ENCODE peak calls at places on chromosome 18, in four cellular contexts. G is GM10248, R is GM04504, O is fibroblast of the conjunctiva. X is an unnamed sample.

GRCh38 chr18:29651121-29651675 is 1391.3 kb downstream of the DSC3 start:
- DNase-seq in G (no peak), R (peak; percentile 3), O (no peak), X (no peak)

GRCh38 chr18:63016270-63016669 is 300.9 kb downstream of the PHLPP1 start:
- DNase-seq in G (peak; percentile 72), R (peak; percentile 25), O (peak; percentile 51), X (peak; percentile 15)

GRCh38 chr18:59938686-59939085 is 38.9 kb downstream of the PMAIP1 start:
- DNase-seq in G (no peak), R (no peak), O (no peak), X (no peak)

GRCh38 chr18:45626330-45627203 is 11.3 kb downstream of the SLC14A2 start:
- DNase-seq in G (no peak), R (peak; percentile 52), O (no peak), X (no peak)

GRCh38 chr18:35143615-35144596 is 96.9 kb upstream of the ZNF397 start:
- DNase-seq in G (peak; percentile 34), R (peak; percentile 19), O (peak; percentile 29), X (peak; percentile 8)

GRCh38 chr18:9673296-9674251 is 34.5 kb upstream of the RAB31 start:
- DNase-seq in G (peak; percentile 89), R (peak; percentile 68), O (peak; percentile 48), X (no peak)

GRCh38 chr18:48889115-48889941 is 61.4 kb downstream of the SMAD7 start:
- DNase-seq in G (no peak), R (no peak), O (no peak), X (no peak)

GRCh38 chr18:46341989-46342525 is 237.9 kb downstream of the HAUS1 start:
- DNase-seq in G (no peak), R (no peak), O (no peak), X (no peak)

GRCh38 chr18:78655921-78656320 is 323.7 kb upstream of the SALL3 start:
- DNase-seq in G (no peak), R (no peak), O (no peak), X (no peak)

GRCh38 chr18:10346786-10347415 is 107.5 kb upstream of the APCDD1 start:
- DNase-seq in G (no peak), R (no peak), O (no peak), X (no peak)

GRCh38 chr18:49185636-49186035 is 234.9 kb upstream of the SMAD7 start:
- DNase-seq in G (no peak), R (no peak), O (no peak), X (no peak)

GRCh38 chr18:77127769-77128671 is 4.6 kb downstream of the MBP start:
- DNase-seq in G (no peak), R (peak; percentile 87), O (peak; percentile 74), X (no peak)

GRCh38 chr18:76426738-76427305 is 68.2 kb downstream of the ZNF516 start:
- DNase-seq in G (no peak), R (no peak), O (no peak), X (no peak)

GRCh38 chr18:79896746-79897145 is 54.7 kb downstream of the SLC66A2 start:
- DNase-seq in G (no peak), R (no peak), O (no peak), X (no peak)

GRCh38 chr18:75269696-75270095 is 59.1 kb downstream of the TSHZ1 start:
- DNase-seq in G (no peak), R (no peak), O (no peak), X (no peak)

GRCh38 chr18:63736856-63737255 is 34.1 kb downstream of the SERPINB11 start:
- DNase-seq in G (no peak), R (no peak), O (no peak), X (no peak)

GRCh38 chr18:49784427-49785185 is 28.7 kb downstream of the ACAA2 start:
- DNase-seq in G (no peak), R (peak; percentile 4), O (no peak), X (no peak)

GRCh38 chr18:46627136-46627535 is 29.9 kb downstream of the LOXHD1 start:
- DNase-seq in G (no peak), R (no peak), O (no peak), X (no peak)

GRCh38 chr18:1732143-1732542 is 827.5 kb downstream of the ADCYAP1 start:
- DNase-seq in G (no peak), R (no peak), O (no peak), X (no peak)

GRCh38 chr18:57921708-57922107 is 118.6 kb upstream of the ATP8B1 start:
- DNase-seq in G (no peak), R (no peak), O (no peak), X (no peak)

GRCh38 chr18:76985156-76985950 is 147.2 kb downstream of the MBP start:
- DNase-seq in G (no peak), R (no peak), O (no peak), X (no peak)

GRCh38 chr18:5842653-5843052 is 52.7 kb downstream of the TMEM200C start:
- DNase-seq in G (no peak), R (no peak), O (no peak), X (no peak)

GRCh38 chr18:3051718-3052410 is 38.9 kb upstream of the LPIN2 start:
- DNase-seq in G (no peak), R (no peak), O (no peak), X (no peak)

GRCh38 chr18:10916865-10917264 is 232.5 kb downstream of the PIEZO2 start:
- DNase-seq in G (no peak), R (no peak), O (no peak), X (no peak)

GRCh38 chr18:75477913-75478312 is 50.4 kb upstream of the SMIM21 start:
- DNase-seq in G (no peak), R (no peak), O (no peak), X (no peak)

GRCh38 chr18:67219821-67220220 is 296.7 kb downstream of the DSEL start:
- DNase-seq in G (no peak), R (no peak), O (no peak), X (no peak)

GRCh38 chr18:62183578-62184195 is 3.2 kb downstream of the PIGN start:
- DNase-seq in G (peak; percentile 25), R (no peak), O (peak; percentile 54), X (peak; percentile 30)

X was measured in HS-27A.